ENCODE peak calls at places on chromosomes 4 and X, in nine cellular contexts. One of them, this sample, is unnamed.

GRCh38 chrX:121283921-121284320 is 236.5 kb downstream of the GLUD2 start:
- DNase-seq in BJ: no peak
- DNase-seq in AG09319: no peak
- DNase-seq in type B pancreatic cell: no peak
- DNase-seq in fibroblast of lung: no peak
- DNase-seq in GM13976: no peak
- DNase-seq in pancreas: no peak
- DNase-seq in endothelial cell: no peak
- DNase-seq in lung: no peak
- DNase-seq in this sample: no peak

GRCh38 chrX:102712967-102713677 is 874 bp downstream of the GPRASP2 start:
- DNase-seq in BJ: no peak
- DNase-seq in AG09319: no peak
- DNase-seq in type B pancreatic cell: no peak
- DNase-seq in fibroblast of lung: peak
- DNase-seq in GM13976: peak
- DNase-seq in pancreas: peak
- DNase-seq in endothelial cell: peak
- DNase-seq in lung: no peak
- DNase-seq in this sample: peak

GRCh38 chr4:53012738-53013137 is 150.6 kb downstream of the RASL11B start:
- DNase-seq in BJ: peak
- DNase-seq in AG09319: no peak
- DNase-seq in type B pancreatic cell: no peak
- DNase-seq in fibroblast of lung: no peak
- DNase-seq in GM13976: no peak
- DNase-seq in pancreas: no peak
- DNase-seq in endothelial cell: no peak
- DNase-seq in lung: no peak
- DNase-seq in this sample: no peak

GRCh38 chr4:168540865-168541607 is 44.2 kb downstream of the PALLD start:
- DNase-seq in BJ: no peak
- DNase-seq in AG09319: no peak
- DNase-seq in type B pancreatic cell: no peak
- DNase-seq in fibroblast of lung: peak
- DNase-seq in GM13976: no peak
- DNase-seq in pancreas: no peak
- DNase-seq in endothelial cell: no peak
- DNase-seq in lung: no peak
- DNase-seq in this sample: peak

GRCh38 chr4:29467044-29467717 is 1253.0 kb upstream of the PCDH7 start:
- DNase-seq in BJ: no peak
- DNase-seq in AG09319: no peak
- DNase-seq in type B pancreatic cell: no peak
- DNase-seq in fibroblast of lung: peak
- DNase-seq in GM13976: no peak
- DNase-seq in pancreas: no peak
- DNase-seq in endothelial cell: no peak
- DNase-seq in lung: no peak
- DNase-seq in this sample: no peak

GRCh38 chr4:89539374-89539773 is 231.8 kb upstream of the GPRIN3 start:
- DNase-seq in BJ: peak
- DNase-seq in AG09319: peak
- DNase-seq in type B pancreatic cell: no peak
- DNase-seq in fibroblast of lung: peak
- DNase-seq in GM13976: no peak
- DNase-seq in pancreas: no peak
- DNase-seq in endothelial cell: no peak
- DNase-seq in lung: no peak
- DNase-seq in this sample: peak

GRCh38 chr4:157992038-157992706 is 180.7 kb downstream of the GASK1B start:
- DNase-seq in BJ: no peak
- DNase-seq in AG09319: peak
- DNase-seq in type B pancreatic cell: no peak
- DNase-seq in fibroblast of lung: peak
- DNase-seq in GM13976: peak
- DNase-seq in pancreas: peak
- DNase-seq in endothelial cell: peak
- DNase-seq in lung: peak
- DNase-seq in this sample: peak

GRCh38 chrX:57821703-57822375 is 88.4 kb downstream of the ZXDA start:
- DNase-seq in BJ: no peak
- DNase-seq in AG09319: peak
- DNase-seq in type B pancreatic cell: no peak
- DNase-seq in fibroblast of lung: peak
- DNase-seq in GM13976: peak
- DNase-seq in pancreas: peak
- DNase-seq in endothelial cell: peak
- DNase-seq in lung: peak
- DNase-seq in this sample: peak

GRCh38 chr4:123481034-123481433 is 84.4 kb downstream of the SPRY1 start:
- DNase-seq in BJ: no peak
- DNase-seq in AG09319: no peak
- DNase-seq in type B pancreatic cell: no peak
- DNase-seq in fibroblast of lung: peak
- DNase-seq in GM13976: no peak
- DNase-seq in pancreas: no peak
- DNase-seq in endothelial cell: no peak
- DNase-seq in lung: no peak
- DNase-seq in this sample: peak

GRCh38 chr4:76949293-76950051 is at the start of gene SEPTIN11:
- DNase-seq in BJ: peak
- DNase-seq in AG09319: peak
- DNase-seq in type B pancreatic cell: peak
- DNase-seq in fibroblast of lung: peak
- DNase-seq in GM13976: peak
- DNase-seq in pancreas: peak
- DNase-seq in endothelial cell: peak
- DNase-seq in lung: peak
- DNase-seq in this sample: peak

GRCh38 chrX:15674514-15674898 is 9.9 kb upstream of the CLTRN start:
- DNase-seq in BJ: peak
- DNase-seq in AG09319: peak
- DNase-seq in type B pancreatic cell: peak
- DNase-seq in fibroblast of lung: no peak
- DNase-seq in GM13976: peak
- DNase-seq in pancreas: peak
- DNase-seq in endothelial cell: peak
- DNase-seq in lung: peak
- DNase-seq in this sample: no peak

GRCh38 chr4:123349401-123350190 is 47.0 kb upstream of the SPRY1 start:
- DNase-seq in BJ: no peak
- DNase-seq in AG09319: no peak
- DNase-seq in type B pancreatic cell: no peak
- DNase-seq in fibroblast of lung: peak
- DNase-seq in GM13976: no peak
- DNase-seq in pancreas: no peak
- DNase-seq in endothelial cell: no peak
- DNase-seq in lung: no peak
- DNase-seq in this sample: peak

GRCh38 chrX:83469551-83469950 is 38.5 kb upstream of the POU3F4 start:
- DNase-seq in BJ: no peak
- DNase-seq in AG09319: no peak
- DNase-seq in type B pancreatic cell: no peak
- DNase-seq in fibroblast of lung: peak
- DNase-seq in GM13976: peak
- DNase-seq in pancreas: peak
- DNase-seq in endothelial cell: peak
- DNase-seq in lung: no peak
- DNase-seq in this sample: peak

GRCh38 chrX:136497556-136498048 is at the start of gene HTATSF1:
- DNase-seq in BJ: no peak
- DNase-seq in AG09319: no peak
- DNase-seq in type B pancreatic cell: no peak
- DNase-seq in fibroblast of lung: no peak
- DNase-seq in GM13976: no peak
- DNase-seq in pancreas: no peak
- DNase-seq in endothelial cell: peak
- DNase-seq in lung: no peak
- DNase-seq in this sample: no peak

GRCh38 chr4:109149836-109150235 is 152.6 kb downstream of the COL25A1 start:
- DNase-seq in BJ: no peak
- DNase-seq in AG09319: no peak
- DNase-seq in type B pancreatic cell: no peak
- DNase-seq in fibroblast of lung: no peak
- DNase-seq in GM13976: no peak
- DNase-seq in pancreas: no peak
- DNase-seq in endothelial cell: no peak
- DNase-seq in lung: no peak
- DNase-seq in this sample: no peak

GRCh38 chr4:77826280-77826679 is 7.1 kb upstream of the CNOT6L start:
- DNase-seq in BJ: no peak
- DNase-seq in AG09319: no peak
- DNase-seq in type B pancreatic cell: no peak
- DNase-seq in fibroblast of lung: no peak
- DNase-seq in GM13976: no peak
- DNase-seq in pancreas: no peak
- DNase-seq in endothelial cell: no peak
- DNase-seq in lung: no peak
- DNase-seq in this sample: no peak

GRCh38 chr4:2413821-2414610 is 4.4 kb downstream of the ZFYVE28 start:
- DNase-seq in BJ: no peak
- DNase-seq in AG09319: no peak
- DNase-seq in type B pancreatic cell: no peak
- DNase-seq in fibroblast of lung: no peak
- DNase-seq in GM13976: no peak
- DNase-seq in pancreas: no peak
- DNase-seq in endothelial cell: no peak
- DNase-seq in lung: no peak
- DNase-seq in this sample: no peak

GRCh38 chrX:47707031-47707780 is 48.2 kb upstream of the UXT start:
- DNase-seq in BJ: no peak
- DNase-seq in AG09319: peak
- DNase-seq in type B pancreatic cell: no peak
- DNase-seq in fibroblast of lung: no peak
- DNase-seq in GM13976: no peak
- DNase-seq in pancreas: no peak
- DNase-seq in endothelial cell: no peak
- DNase-seq in lung: no peak
- DNase-seq in this sample: no peak

GRCh38 chrX:128051526-128051925 is 677 bp downstream of the ACTRT1 start:
- DNase-seq in BJ: no peak
- DNase-seq in AG09319: no peak
- DNase-seq in type B pancreatic cell: no peak
- DNase-seq in fibroblast of lung: no peak
- DNase-seq in GM13976: no peak
- DNase-seq in pancreas: no peak
- DNase-seq in endothelial cell: no peak
- DNase-seq in lung: no peak
- DNase-seq in this sample: no peak

GRCh38 chr4:158845166-158846041 is 76.6 kb downstream of the FNIP2 start:
- DNase-seq in BJ: no peak
- DNase-seq in AG09319: no peak
- DNase-seq in type B pancreatic cell: no peak
- DNase-seq in fibroblast of lung: no peak
- DNase-seq in GM13976: no peak
- DNase-seq in pancreas: peak
- DNase-seq in endothelial cell: no peak
- DNase-seq in lung: no peak
- DNase-seq in this sample: no peak

GRCh38 chrX:148552775-148553174 is 52.4 kb downstream of the AFF2 start:
- DNase-seq in BJ: no peak
- DNase-seq in AG09319: no peak
- DNase-seq in type B pancreatic cell: no peak
- DNase-seq in fibroblast of lung: no peak
- DNase-seq in GM13976: no peak
- DNase-seq in pancreas: no peak
- DNase-seq in endothelial cell: no peak
- DNase-seq in lung: no peak
- DNase-seq in this sample: no peak
- TF ChIP-seq CTCF in BJ: peak
- TF ChIP-seq CTCF in AG09319: no peak
- TF ChIP-seq CTCF in type B pancreatic cell: peak
- TF ChIP-seq CTCF in fibroblast of lung: peak
- TF ChIP-seq CTCF in GM13976: no peak
- TF ChIP-seq CTCF in pancreas: no peak
- TF ChIP-seq CTCF in endothelial cell: peak
- TF ChIP-seq CTCF in lung: no peak
- TF ChIP-seq CTCF in this sample: peak

GRCh38 chr4:82555279-82555678 is 6.5 kb downstream of the TMEM150C start:
- DNase-seq in BJ: no peak
- DNase-seq in AG09319: no peak
- DNase-seq in type B pancreatic cell: no peak
- DNase-seq in fibroblast of lung: no peak
- DNase-seq in GM13976: no peak
- DNase-seq in pancreas: no peak
- DNase-seq in endothelial cell: no peak
- DNase-seq in lung: no peak
- DNase-seq in this sample: no peak
- TF ChIP-seq CTCF in BJ: peak
- TF ChIP-seq CTCF in AG09319: no peak
- TF ChIP-seq CTCF in type B pancreatic cell: peak
- TF ChIP-seq CTCF in fibroblast of lung: no peak
- TF ChIP-seq CTCF in GM13976: no peak
- TF ChIP-seq CTCF in pancreas: no peak
- TF ChIP-seq CTCF in endothelial cell: no peak
- TF ChIP-seq CTCF in lung: no peak
- TF ChIP-seq CTCF in this sample: no peak

DNA sequence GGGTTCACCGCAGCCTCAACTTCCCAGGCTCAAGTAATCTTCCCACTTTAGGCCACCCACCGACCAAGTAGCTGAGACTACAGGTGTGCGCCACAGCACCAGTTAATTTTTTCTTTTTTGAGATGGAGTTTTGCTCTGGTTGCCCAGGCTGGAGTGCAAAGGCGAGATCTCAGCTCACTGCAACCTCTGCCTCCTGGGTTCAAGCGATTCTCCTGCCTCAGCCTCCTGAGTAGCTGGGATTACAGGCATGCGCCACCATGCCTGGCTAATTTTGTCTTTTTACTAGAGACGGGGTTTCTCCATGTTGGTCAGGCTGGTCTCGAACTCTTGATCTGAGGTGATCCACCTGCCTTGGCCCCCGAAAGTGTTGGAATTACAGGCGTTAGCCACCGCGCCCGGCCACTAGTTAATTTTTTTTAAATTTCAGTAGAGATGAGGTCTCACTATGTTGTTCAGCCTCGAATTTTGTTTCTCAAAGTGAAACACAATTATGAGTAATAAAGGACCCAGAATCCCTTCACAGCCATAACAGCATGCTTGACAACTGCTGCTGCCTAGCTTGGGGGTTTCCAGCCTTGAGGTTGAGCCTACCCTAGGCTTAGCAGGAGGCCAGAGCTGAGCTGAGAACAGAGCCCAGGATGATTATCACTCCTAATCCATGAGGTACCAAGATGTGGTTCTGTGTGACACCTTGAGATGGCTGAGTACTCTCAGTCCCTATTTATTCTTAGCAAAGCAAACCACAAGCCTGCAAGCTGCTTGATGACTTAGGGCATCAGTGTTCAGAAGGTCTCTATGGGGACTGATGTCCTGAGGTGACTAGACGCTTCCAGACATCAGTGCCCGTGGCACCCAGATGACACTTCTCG is 41.6 kb upstream of the NKRF start:
- DNase-seq in BJ: no peak
- DNase-seq in AG09319: no peak
- DNase-seq in type B pancreatic cell: no peak
- DNase-seq in fibroblast of lung: no peak
- DNase-seq in GM13976: peak
- DNase-seq in pancreas: no peak
- DNase-seq in endothelial cell: no peak
- DNase-seq in lung: no peak
- DNase-seq in this sample: no peak
- TF ChIP-seq CTCF in BJ: no peak
- TF ChIP-seq CTCF in AG09319: no peak
- TF ChIP-seq CTCF in type B pancreatic cell: no peak
- TF ChIP-seq CTCF in fibroblast of lung: no peak
- TF ChIP-seq CTCF in GM13976: no peak
- TF ChIP-seq CTCF in pancreas: no peak
- TF ChIP-seq CTCF in endothelial cell: no peak
- TF ChIP-seq CTCF in lung: no peak
- TF ChIP-seq CTCF in this sample: no peak

GRCh38 chr4:121192013-121192412 is 27.9 kb upstream of the TNIP3 start:
- DNase-seq in BJ: no peak
- DNase-seq in AG09319: no peak
- DNase-seq in type B pancreatic cell: no peak
- DNase-seq in fibroblast of lung: peak
- DNase-seq in GM13976: no peak
- DNase-seq in pancreas: no peak
- DNase-seq in endothelial cell: no peak
- DNase-seq in lung: no peak
- DNase-seq in this sample: peak
- TF ChIP-seq CTCF in BJ: no peak
- TF ChIP-seq CTCF in AG09319: no peak
- TF ChIP-seq CTCF in type B pancreatic cell: no peak
- TF ChIP-seq CTCF in fibroblast of lung: no peak
- TF ChIP-seq CTCF in GM13976: no peak
- TF ChIP-seq CTCF in pancreas: no peak
- TF ChIP-seq CTCF in endothelial cell: no peak
- TF ChIP-seq CTCF in lung: no peak
- TF ChIP-seq CTCF in this sample: no peak